ENCODE peak calls at places on chromosomes 4 and X, in seven cellular contexts. One of them, this sample, is unnamed.

GRCh38 chrX:20968996-20969395 is 405.2 kb upstream of the CNKSR2 start:
- DNase-seq in nucleus accumbens: no peak
- DNase-seq in activated CD4-positive, alpha-beta T cell treated with anti-CD3 and anti-CD28 coated beads, Interleukin-2, amount 50 U/mL, for 1 hour: no peak
- DNase-seq in KBM-7: no peak
- DNase-seq in activated CD8-positive, alpha-beta memory T cell treated with anti-CD3 and anti-CD28 coated beads, Interleukin-2, amount 10 ng/mL, durations not matched to agents 7 days and 5 days: no peak
- DNase-seq in non-pigmented ciliary epithelial cell: no peak
- DNase-seq in mesenchymal stem cell: no peak
- DNase-seq in this sample: no peak

GRCh38 chr4:150305995-150306394 is 227.8 kb downstream of the DCLK2 start:
- DNase-seq in non-pigmented ciliary epithelial cell: peak
- DNase-seq in activated CD4-positive, alpha-beta T cell treated with anti-CD3 and anti-CD28 coated beads, Interleukin-2, amount 50 U/mL, for 1 hour: no peak
- DNase-seq in mesenchymal stem cell: peak
- DNase-seq in activated CD8-positive, alpha-beta memory T cell treated with anti-CD3 and anti-CD28 coated beads, Interleukin-2, amount 10 ng/mL, durations not matched to agents 7 days and 5 days: no peak
- DNase-seq in KBM-7: no peak
- DNase-seq in nucleus accumbens: no peak
- DNase-seq in this sample: no peak

GRCh38 chrX:109352121-109352556 is 129.7 kb downstream of the GUCY2F start:
- DNase-seq in activated CD4-positive, alpha-beta T cell treated with anti-CD3 and anti-CD28 coated beads, Interleukin-2, amount 50 U/mL, for 1 hour: no peak
- DNase-seq in non-pigmented ciliary epithelial cell: no peak
- DNase-seq in nucleus accumbens: no peak
- DNase-seq in activated CD8-positive, alpha-beta memory T cell treated with anti-CD3 and anti-CD28 coated beads, Interleukin-2, amount 10 ng/mL, durations not matched to agents 7 days and 5 days: no peak
- DNase-seq in KBM-7: no peak
- DNase-seq in mesenchymal stem cell: peak
- DNase-seq in this sample: no peak

GRCh38 chr4:180028682-180029081 is 2214.5 kb upstream of the TENM3 start:
- DNase-seq in non-pigmented ciliary epithelial cell: peak
- DNase-seq in mesenchymal stem cell: peak
- DNase-seq in KBM-7: peak
- DNase-seq in nucleus accumbens: no peak
- DNase-seq in activated CD4-positive, alpha-beta T cell treated with anti-CD3 and anti-CD28 coated beads, Interleukin-2, amount 50 U/mL, for 1 hour: no peak
- DNase-seq in activated CD8-positive, alpha-beta memory T cell treated with anti-CD3 and anti-CD28 coated beads, Interleukin-2, amount 10 ng/mL, durations not matched to agents 7 days and 5 days: no peak
- DNase-seq in this sample: no peak

GRCh38 chr4:14920237-14920636 is 82.0 kb upstream of the CPEB2 start:
- DNase-seq in mesenchymal stem cell: no peak
- DNase-seq in non-pigmented ciliary epithelial cell: no peak
- DNase-seq in nucleus accumbens: no peak
- DNase-seq in KBM-7: no peak
- DNase-seq in activated CD8-positive, alpha-beta memory T cell treated with anti-CD3 and anti-CD28 coated beads, Interleukin-2, amount 10 ng/mL, durations not matched to agents 7 days and 5 days: no peak
- DNase-seq in activated CD4-positive, alpha-beta T cell treated with anti-CD3 and anti-CD28 coated beads, Interleukin-2, amount 50 U/mL, for 1 hour: no peak
- DNase-seq in this sample: no peak

GRCh38 chr4:2395038-2395437 is 23.4 kb downstream of the ZFYVE28 start:
- DNase-seq in non-pigmented ciliary epithelial cell: no peak
- DNase-seq in nucleus accumbens: no peak
- DNase-seq in activated CD4-positive, alpha-beta T cell treated with anti-CD3 and anti-CD28 coated beads, Interleukin-2, amount 50 U/mL, for 1 hour: no peak
- DNase-seq in activated CD8-positive, alpha-beta memory T cell treated with anti-CD3 and anti-CD28 coated beads, Interleukin-2, amount 10 ng/mL, durations not matched to agents 7 days and 5 days: no peak
- DNase-seq in mesenchymal stem cell: no peak
- DNase-seq in KBM-7: no peak
- DNase-seq in this sample: no peak

GRCh38 chr4:169250796-169251195 is 20.0 kb downstream of the SH3RF1 start:
- DNase-seq in activated CD8-positive, alpha-beta memory T cell treated with anti-CD3 and anti-CD28 coated beads, Interleukin-2, amount 10 ng/mL, durations not matched to agents 7 days and 5 days: no peak
- DNase-seq in non-pigmented ciliary epithelial cell: no peak
- DNase-seq in KBM-7: no peak
- DNase-seq in nucleus accumbens: no peak
- DNase-seq in activated CD4-positive, alpha-beta T cell treated with anti-CD3 and anti-CD28 coated beads, Interleukin-2, amount 50 U/mL, for 1 hour: no peak
- DNase-seq in mesenchymal stem cell: no peak
- DNase-seq in this sample: no peak

GRCh38 chr4:180784940-180785339 is 1458.3 kb upstream of the TENM3 start:
- DNase-seq in mesenchymal stem cell: no peak
- DNase-seq in non-pigmented ciliary epithelial cell: no peak
- DNase-seq in activated CD8-positive, alpha-beta memory T cell treated with anti-CD3 and anti-CD28 coated beads, Interleukin-2, amount 10 ng/mL, durations not matched to agents 7 days and 5 days: no peak
- DNase-seq in activated CD4-positive, alpha-beta T cell treated with anti-CD3 and anti-CD28 coated beads, Interleukin-2, amount 50 U/mL, for 1 hour: no peak
- DNase-seq in KBM-7: no peak
- DNase-seq in nucleus accumbens: no peak
- DNase-seq in this sample: no peak

GRCh38 chrX:33336783-33337182 is 125.4 kb upstream of the DMD start:
- DNase-seq in activated CD8-positive, alpha-beta memory T cell treated with anti-CD3 and anti-CD28 coated beads, Interleukin-2, amount 10 ng/mL, durations not matched to agents 7 days and 5 days: no peak
- DNase-seq in activated CD4-positive, alpha-beta T cell treated with anti-CD3 and anti-CD28 coated beads, Interleukin-2, amount 50 U/mL, for 1 hour: no peak
- DNase-seq in non-pigmented ciliary epithelial cell: no peak
- DNase-seq in mesenchymal stem cell: peak
- DNase-seq in KBM-7: peak
- DNase-seq in nucleus accumbens: no peak
- DNase-seq in this sample: no peak

GRCh38 chr4:33746979-33747378 is 2497.3 kb downstream of the ARAP2 start:
- DNase-seq in KBM-7: peak
- DNase-seq in activated CD8-positive, alpha-beta memory T cell treated with anti-CD3 and anti-CD28 coated beads, Interleukin-2, amount 10 ng/mL, durations not matched to agents 7 days and 5 days: no peak
- DNase-seq in mesenchymal stem cell: no peak
- DNase-seq in activated CD4-positive, alpha-beta T cell treated with anti-CD3 and anti-CD28 coated beads, Interleukin-2, amount 50 U/mL, for 1 hour: no peak
- DNase-seq in nucleus accumbens: no peak
- DNase-seq in non-pigmented ciliary epithelial cell: no peak
- DNase-seq in this sample: peak

GRCh38 chr4:101960431-101960830 is 169.9 kb downstream of the BANK1 start:
- DNase-seq in activated CD8-positive, alpha-beta memory T cell treated with anti-CD3 and anti-CD28 coated beads, Interleukin-2, amount 10 ng/mL, durations not matched to agents 7 days and 5 days: no peak
- DNase-seq in activated CD4-positive, alpha-beta T cell treated with anti-CD3 and anti-CD28 coated beads, Interleukin-2, amount 50 U/mL, for 1 hour: no peak
- DNase-seq in KBM-7: peak
- DNase-seq in mesenchymal stem cell: no peak
- DNase-seq in nucleus accumbens: no peak
- DNase-seq in non-pigmented ciliary epithelial cell: no peak
- DNase-seq in this sample: no peak

GRCh38 chr4:182918791-182919302 is 1.7 kb upstream of the DCTD start:
- DNase-seq in nucleus accumbens: no peak
- DNase-seq in mesenchymal stem cell: peak
- DNase-seq in KBM-7: peak
- DNase-seq in non-pigmented ciliary epithelial cell: no peak
- DNase-seq in activated CD8-positive, alpha-beta memory T cell treated with anti-CD3 and anti-CD28 coated beads, Interleukin-2, amount 10 ng/mL, durations not matched to agents 7 days and 5 days: peak
- DNase-seq in activated CD4-positive, alpha-beta T cell treated with anti-CD3 and anti-CD28 coated beads, Interleukin-2, amount 50 U/mL, for 1 hour: no peak
- DNase-seq in this sample: no peak

GRCh38 chr4:180059216-180059881 is 2183.9 kb upstream of the TENM3 start:
- DNase-seq in non-pigmented ciliary epithelial cell: no peak
- DNase-seq in mesenchymal stem cell: peak
- DNase-seq in KBM-7: peak
- DNase-seq in activated CD8-positive, alpha-beta memory T cell treated with anti-CD3 and anti-CD28 coated beads, Interleukin-2, amount 10 ng/mL, durations not matched to agents 7 days and 5 days: no peak
- DNase-seq in nucleus accumbens: no peak
- DNase-seq in activated CD4-positive, alpha-beta T cell treated with anti-CD3 and anti-CD28 coated beads, Interleukin-2, amount 50 U/mL, for 1 hour: no peak
- DNase-seq in this sample: no peak